ENCODE peak calls at places on chromosomes 6 and 20, in six cellular contexts. Z, A, T, S, Q and X are unnamed samples.
A peak's percentile ranks its signal among the peaks of the same experiment; 100 is the strongest.

GRCh38 chr6:109998159-109998785 is 20.2 kb downstream of the GPR6 start:
- DNase-seq in Z (no peak), A (no peak), T (peak; percentile 21), S (no peak), Q (no peak), X (no peak)

GRCh38 chr6:33623895-33624381 is 2.8 kb downstream of the ITPR3 start:
- DNase-seq in Z (no peak), A (no peak), T (no peak), S (no peak), Q (no peak), X (no peak)

GRCh38 chr20:13101276-13101675 is 92.5 kb downstream of the SPTLC3 start:
- DNase-seq in Z (no peak), A (no peak), T (no peak), S (no peak), Q (no peak), X (no peak)

GRCh38 chr6:47653706-47654105 is 44.7 kb upstream of the ADGRF4 start:
- DNase-seq in Z (no peak), A (no peak), T (no peak), S (no peak), Q (no peak), X (no peak)

GRCh38 chr6:44012078-44012493 is 115.2 kb downstream of the MRPL14 start:
- DNase-seq in Z (no peak), A (no peak), T (peak; percentile 93), S (peak; percentile 99), Q (no peak), X (no peak)

GRCh38 chr6:43948527-43949450 is 178.5 kb downstream of the MRPL14 start:
- DNase-seq in Z (no peak), A (no peak), T (peak; percentile 84), S (peak; percentile 63), Q (no peak), X (no peak)

GRCh38 chr6:6788394-6789020 is 200.0 kb downstream of the LY86 start:
- DNase-seq in Z (no peak), A (no peak), T (peak; percentile 31), S (no peak), Q (no peak), X (no peak)

GRCh38 chr20:20289331-20289730 is 78.6 kb upstream of the INSM1 start:
- DNase-seq in Z (no peak), A (no peak), T (no peak), S (no peak), Q (no peak), X (no peak)

GRCh38 chr6:41427642-41428401 is 92.4 kb downstream of the NCR2 start:
- DNase-seq in Z (peak; percentile 35), A (peak; percentile 67), T (peak; percentile 25), S (no peak), Q (peak; percentile 23), X (peak; percentile 64)

GRCh38 chr6:161374971-161375873 is 101.4 kb upstream of the AGPAT4 start:
- DNase-seq in Z (peak; percentile 30), A (peak; percentile 80), T (peak; percentile 72), S (no peak), Q (peak; percentile 30), X (no peak)

GRCh38 chr6:35435075-35435837 is 16.9 kb upstream of the FANCE start:
- DNase-seq in Z (no peak), A (peak; percentile 71), T (no peak), S (no peak), Q (no peak), X (no peak)

GRCh38 chr20:57882451-57883161 is 172.8 kb upstream of the PMEPA1 start:
- DNase-seq in Z (no peak), A (no peak), T (no peak), S (no peak), Q (no peak), X (no peak)

GRCh38 chr20:8647868-8648495 is 420.9 kb upstream of the PLCB4 start:
- DNase-seq in Z (no peak), A (peak; percentile 53), T (peak; percentile 83), S (no peak), Q (no peak), X (no peak)

GRCh38 chr6:34671801-34672656 is 24.5 kb downstream of the ILRUN start:
- DNase-seq in Z (no peak), A (no peak), T (peak; percentile 39), S (no peak), Q (no peak), X (no peak)

GRCh38 chr6:143059616-143060353 is 904 bp upstream of the AIG1 start:
- DNase-seq in Z (no peak), A (no peak), T (peak; percentile 70), S (peak; percentile 75), Q (no peak), X (no peak)

GRCh38 chr20:62567246-62568044 is 74.9 kb upstream of the SLCO4A1 start:
- DNase-seq in Z (no peak), A (no peak), T (no peak), S (no peak), Q (no peak), X (no peak)

GRCh38 chr6:148441454-148441911 is 98.8 kb downstream of the SASH1 start:
- DNase-seq in Z (no peak), A (no peak), T (peak; percentile 74), S (no peak), Q (no peak), X (no peak)

GRCh38 chr6:53327017-53327395 is 21.7 kb downstream of the ELOVL5 start:
- DNase-seq in Z (no peak), A (no peak), T (no peak), S (no peak), Q (no peak), X (no peak)